ENCODE peak calls at places on chromosomes 4 and X, in six cellular contexts. One of them, this sample, is unnamed.

GRCh38 chrX:110180176-110180927 is 137.5 kb downstream of the AMMECR1 start:
- DNase-seq in MG63: peak
- DNase-seq in AG04450: peak
- DNase-seq in activated CD4-positive, CD25-positive, alpha-beta regulatory T cell treated with anti-CD3 and anti-CD28 coated beads, Interleukin-2, amount 50 U/mL, for 16 hours: no peak
- DNase-seq in H54: no peak
- DNase-seq in M059J: peak
- DNase-seq in this sample: no peak

GRCh38 chr4:150130953-150131352 is 52.7 kb downstream of the DCLK2 start:
- DNase-seq in M059J: peak
- DNase-seq in MG63: peak
- DNase-seq in activated CD4-positive, CD25-positive, alpha-beta regulatory T cell treated with anti-CD3 and anti-CD28 coated beads, Interleukin-2, amount 50 U/mL, for 16 hours: no peak
- DNase-seq in AG04450: no peak
- DNase-seq in H54: no peak
- DNase-seq in this sample: no peak

GRCh38 chr4:123856689-123857545 is 460.3 kb downstream of the SPRY1 start:
- DNase-seq in activated CD4-positive, CD25-positive, alpha-beta regulatory T cell treated with anti-CD3 and anti-CD28 coated beads, Interleukin-2, amount 50 U/mL, for 16 hours: no peak
- DNase-seq in MG63: no peak
- DNase-seq in AG04450: no peak
- DNase-seq in M059J: peak
- DNase-seq in H54: peak
- DNase-seq in this sample: no peak

GRCh38 chr4:122762520-122762919 is 30.0 kb downstream of the BBS12 start:
- DNase-seq in M059J: no peak
- DNase-seq in H54: no peak
- DNase-seq in AG04450: no peak
- DNase-seq in MG63: no peak
- DNase-seq in activated CD4-positive, CD25-positive, alpha-beta regulatory T cell treated with anti-CD3 and anti-CD28 coated beads, Interleukin-2, amount 50 U/mL, for 16 hours: no peak
- DNase-seq in this sample: no peak

GRCh38 chrX:136546369-136546768 is 14.4 kb downstream of the VGLL1 start:
- DNase-seq in MG63: no peak
- DNase-seq in AG04450: no peak
- DNase-seq in activated CD4-positive, CD25-positive, alpha-beta regulatory T cell treated with anti-CD3 and anti-CD28 coated beads, Interleukin-2, amount 50 U/mL, for 16 hours: no peak
- DNase-seq in M059J: no peak
- DNase-seq in H54: no peak
- DNase-seq in this sample: no peak

GRCh38 chrX:119605398-119605738 is 856 bp downstream of the NKRF start:
- DNase-seq in activated CD4-positive, CD25-positive, alpha-beta regulatory T cell treated with anti-CD3 and anti-CD28 coated beads, Interleukin-2, amount 50 U/mL, for 16 hours: no peak
- DNase-seq in MG63: peak
- DNase-seq in H54: no peak
- DNase-seq in AG04450: no peak
- DNase-seq in M059J: peak
- DNase-seq in this sample: no peak

GRCh38 chr4:145619639-145619996 is 433 bp downstream of the MMAA start:
- DNase-seq in activated CD4-positive, CD25-positive, alpha-beta regulatory T cell treated with anti-CD3 and anti-CD28 coated beads, Interleukin-2, amount 50 U/mL, for 16 hours: peak
- DNase-seq in M059J: peak
- DNase-seq in AG04450: no peak
- DNase-seq in MG63: peak
- DNase-seq in H54: no peak
- DNase-seq in this sample: no peak

GRCh38 chr4:1626151-1626550 is 58.0 kb downstream of the FAM53A start:
- DNase-seq in H54: no peak
- DNase-seq in MG63: no peak
- DNase-seq in M059J: no peak
- DNase-seq in AG04450: no peak
- DNase-seq in activated CD4-positive, CD25-positive, alpha-beta regulatory T cell treated with anti-CD3 and anti-CD28 coated beads, Interleukin-2, amount 50 U/mL, for 16 hours: no peak
- DNase-seq in this sample: no peak

GRCh38 chr4:89753601-89754066 is 83.3 kb downstream of the SNCA start:
- DNase-seq in activated CD4-positive, CD25-positive, alpha-beta regulatory T cell treated with anti-CD3 and anti-CD28 coated beads, Interleukin-2, amount 50 U/mL, for 16 hours: no peak
- DNase-seq in MG63: no peak
- DNase-seq in H54: no peak
- DNase-seq in AG04450: peak
- DNase-seq in M059J: peak
- DNase-seq in this sample: no peak

GRCh38 chr4:140187316-140187695 is 33.3 kb upstream of the MAML3 start:
- DNase-seq in activated CD4-positive, CD25-positive, alpha-beta regulatory T cell treated with anti-CD3 and anti-CD28 coated beads, Interleukin-2, amount 50 U/mL, for 16 hours: no peak
- DNase-seq in MG63: no peak
- DNase-seq in H54: no peak
- DNase-seq in AG04450: no peak
- DNase-seq in M059J: no peak
- DNase-seq in this sample: no peak

GRCh38 chrX:81259008-81259713 is 57.3 kb downstream of the SH3BGRL start:
- DNase-seq in activated CD4-positive, CD25-positive, alpha-beta regulatory T cell treated with anti-CD3 and anti-CD28 coated beads, Interleukin-2, amount 50 U/mL, for 16 hours: no peak
- DNase-seq in H54: no peak
- DNase-seq in MG63: no peak
- DNase-seq in AG04450: peak
- DNase-seq in M059J: peak
- DNase-seq in this sample: no peak

GRCh38 chr4:99853190-99853589 is 36.6 kb downstream of the DAPP1 start:
- DNase-seq in H54: no peak
- DNase-seq in MG63: no peak
- DNase-seq in M059J: no peak
- DNase-seq in activated CD4-positive, CD25-positive, alpha-beta regulatory T cell treated with anti-CD3 and anti-CD28 coated beads, Interleukin-2, amount 50 U/mL, for 16 hours: no peak
- DNase-seq in AG04450: no peak
- DNase-seq in this sample: no peak

GRCh38 chrX:119636419-119636818 is 30.2 kb upstream of the NKRF start:
- DNase-seq in H54: no peak
- DNase-seq in activated CD4-positive, CD25-positive, alpha-beta regulatory T cell treated with anti-CD3 and anti-CD28 coated beads, Interleukin-2, amount 50 U/mL, for 16 hours: no peak
- DNase-seq in AG04450: no peak
- DNase-seq in M059J: no peak
- DNase-seq in MG63: no peak
- DNase-seq in this sample: no peak

GRCh38 chr4:98688416-98689290 is 30.2 kb upstream of the TSPAN5 start:
- DNase-seq in MG63: peak
- DNase-seq in activated CD4-positive, CD25-positive, alpha-beta regulatory T cell treated with anti-CD3 and anti-CD28 coated beads, Interleukin-2, amount 50 U/mL, for 16 hours: no peak
- DNase-seq in H54: peak
- DNase-seq in AG04450: peak
- DNase-seq in M059J: peak
- DNase-seq in this sample: no peak

GRCh38 chrX:66017659-66018170 is 22.2 kb downstream of the VSIG4 start:
- DNase-seq in MG63: no peak
- DNase-seq in AG04450: no peak
- DNase-seq in M059J: no peak
- DNase-seq in activated CD4-positive, CD25-positive, alpha-beta regulatory T cell treated with anti-CD3 and anti-CD28 coated beads, Interleukin-2, amount 50 U/mL, for 16 hours: no peak
- DNase-seq in H54: no peak
- DNase-seq in this sample: no peak

GRCh38 chr4:56575820-56576429 is 70.3 kb downstream of the ARL9 start:
- DNase-seq in M059J: peak
- DNase-seq in activated CD4-positive, CD25-positive, alpha-beta regulatory T cell treated with anti-CD3 and anti-CD28 coated beads, Interleukin-2, amount 50 U/mL, for 16 hours: no peak
- DNase-seq in MG63: no peak
- DNase-seq in AG04450: peak
- DNase-seq in H54: no peak
- DNase-seq in this sample: no peak

GRCh38 chrX:140572724-140573123 is 67.9 kb upstream of the SOX3 start:
- DNase-seq in activated CD4-positive, CD25-positive, alpha-beta regulatory T cell treated with anti-CD3 and anti-CD28 coated beads, Interleukin-2, amount 50 U/mL, for 16 hours: no peak
- DNase-seq in AG04450: no peak
- DNase-seq in MG63: peak
- DNase-seq in M059J: peak
- DNase-seq in H54: no peak
- DNase-seq in this sample: no peak

GRCh38 chr4:76745264-76745663 is 152.7 kb downstream of the SOWAHB start:
- DNase-seq in H54: no peak
- DNase-seq in AG04450: no peak
- DNase-seq in M059J: no peak
- DNase-seq in MG63: no peak
- DNase-seq in activated CD4-positive, CD25-positive, alpha-beta regulatory T cell treated with anti-CD3 and anti-CD28 coated beads, Interleukin-2, amount 50 U/mL, for 16 hours: no peak
- DNase-seq in this sample: no peak

GRCh38 chrX:24506082-24506481 is 41.0 kb downstream of the PDK3 start:
- DNase-seq in H54: peak
- DNase-seq in activated CD4-positive, CD25-positive, alpha-beta regulatory T cell treated with anti-CD3 and anti-CD28 coated beads, Interleukin-2, amount 50 U/mL, for 16 hours: no peak
- DNase-seq in M059J: peak
- DNase-seq in MG63: peak
- DNase-seq in AG04450: no peak
- DNase-seq in this sample: no peak

GRCh38 chr4:76301068-76301774 is 5.3 kb upstream of the STBD1 start:
- DNase-seq in H54: peak
- DNase-seq in activated CD4-positive, CD25-positive, alpha-beta regulatory T cell treated with anti-CD3 and anti-CD28 coated beads, Interleukin-2, amount 50 U/mL, for 16 hours: no peak
- DNase-seq in MG63: peak
- DNase-seq in AG04450: peak
- DNase-seq in M059J: peak
- DNase-seq in this sample: no peak

GRCh38 chr4:78660559-78660958 is 109.0 kb downstream of the ANXA3 start:
- DNase-seq in H54: no peak
- DNase-seq in AG04450: no peak
- DNase-seq in M059J: no peak
- DNase-seq in MG63: no peak
- DNase-seq in activated CD4-positive, CD25-positive, alpha-beta regulatory T cell treated with anti-CD3 and anti-CD28 coated beads, Interleukin-2, amount 50 U/mL, for 16 hours: no peak
- DNase-seq in this sample: no peak

GRCh38 chr4:110306363-110306762 is 107.9 kb upstream of the ELOVL6 start:
- DNase-seq in MG63: no peak
- DNase-seq in activated CD4-positive, CD25-positive, alpha-beta regulatory T cell treated with anti-CD3 and anti-CD28 coated beads, Interleukin-2, amount 50 U/mL, for 16 hours: no peak
- DNase-seq in AG04450: no peak
- DNase-seq in M059J: no peak
- DNase-seq in H54: no peak
- DNase-seq in this sample: no peak

GRCh38 chrX:154097003-154097596 is 417 bp downstream of the MECP2 start:
- DNase-seq in H54: peak
- DNase-seq in activated CD4-positive, CD25-positive, alpha-beta regulatory T cell treated with anti-CD3 and anti-CD28 coated beads, Interleukin-2, amount 50 U/mL, for 16 hours: peak
- DNase-seq in MG63: peak
- DNase-seq in AG04450: no peak
- DNase-seq in M059J: peak
- DNase-seq in this sample: no peak

GRCh38 chr4:119394826-119395225 is 72.9 kb upstream of the FABP2 start:
- DNase-seq in M059J: no peak
- DNase-seq in H54: no peak
- DNase-seq in AG04450: no peak
- DNase-seq in activated CD4-positive, CD25-positive, alpha-beta regulatory T cell treated with anti-CD3 and anti-CD28 coated beads, Interleukin-2, amount 50 U/mL, for 16 hours: no peak
- DNase-seq in MG63: no peak
- DNase-seq in this sample: no peak

GRCh38 chr4:88006956-88007303 is 505 bp upstream of the PKD2 start:
- DNase-seq in MG63: no peak
- DNase-seq in AG04450: no peak
- DNase-seq in activated CD4-positive, CD25-positive, alpha-beta regulatory T cell treated with anti-CD3 and anti-CD28 coated beads, Interleukin-2, amount 50 U/mL, for 16 hours: no peak
- DNase-seq in H54: no peak
- DNase-seq in M059J: no peak
- DNase-seq in this sample: no peak

GRCh38 chrX:74133156-74133796 is 170.7 kb upstream of the ZCCHC13 start:
- DNase-seq in M059J: peak
- DNase-seq in AG04450: peak
- DNase-seq in MG63: no peak
- DNase-seq in H54: peak
- DNase-seq in activated CD4-positive, CD25-positive, alpha-beta regulatory T cell treated with anti-CD3 and anti-CD28 coated beads, Interleukin-2, amount 50 U/mL, for 16 hours: no peak
- DNase-seq in this sample: no peak

GRCh38 chrX:108312938-108313337 is 125.3 kb downstream of the COL4A6 start:
- DNase-seq in M059J: peak
- DNase-seq in H54: peak
- DNase-seq in activated CD4-positive, CD25-positive, alpha-beta regulatory T cell treated with anti-CD3 and anti-CD28 coated beads, Interleukin-2, amount 50 U/mL, for 16 hours: no peak
- DNase-seq in MG63: peak
- DNase-seq in AG04450: no peak
- DNase-seq in this sample: peak

GRCh38 chr4:13126976-13127910 is 356.9 kb downstream of the RAB28 start:
- DNase-seq in activated CD4-positive, CD25-positive, alpha-beta regulatory T cell treated with anti-CD3 and anti-CD28 coated beads, Interleukin-2, amount 50 U/mL, for 16 hours: no peak
- DNase-seq in AG04450: no peak
- DNase-seq in MG63: no peak
- DNase-seq in H54: no peak
- DNase-seq in M059J: no peak
- DNase-seq in this sample: no peak

GRCh38 chr4:30605616-30606015 is 114.6 kb upstream of the PCDH7 start:
- DNase-seq in H54: no peak
- DNase-seq in AG04450: no peak
- DNase-seq in activated CD4-positive, CD25-positive, alpha-beta regulatory T cell treated with anti-CD3 and anti-CD28 coated beads, Interleukin-2, amount 50 U/mL, for 16 hours: no peak
- DNase-seq in M059J: no peak
- DNase-seq in MG63: no peak
- DNase-seq in this sample: no peak

GRCh38 chr4:119721878-119722277 is 93.3 kb upstream of the PDE5A start:
- DNase-seq in AG04450: no peak
- DNase-seq in M059J: peak
- DNase-seq in activated CD4-positive, CD25-positive, alpha-beta regulatory T cell treated with anti-CD3 and anti-CD28 coated beads, Interleukin-2, amount 50 U/mL, for 16 hours: no peak
- DNase-seq in MG63: no peak
- DNase-seq in H54: no peak
- DNase-seq in this sample: no peak

GRCh38 chrX:23699636-23700194 is 32.4 kb downstream of the PRDX4 start:
- DNase-seq in H54: no peak
- DNase-seq in MG63: peak
- DNase-seq in AG04450: no peak
- DNase-seq in M059J: no peak
- DNase-seq in activated CD4-positive, CD25-positive, alpha-beta regulatory T cell treated with anti-CD3 and anti-CD28 coated beads, Interleukin-2, amount 50 U/mL, for 16 hours: no peak
- DNase-seq in this sample: no peak

GRCh38 chrX:48715066-48715465 is 18.5 kb downstream of the SUV39H1 start:
- DNase-seq in activated CD4-positive, CD25-positive, alpha-beta regulatory T cell treated with anti-CD3 and anti-CD28 coated beads, Interleukin-2, amount 50 U/mL, for 16 hours: no peak
- DNase-seq in H54: no peak
- DNase-seq in AG04450: no peak
- DNase-seq in M059J: peak
- DNase-seq in MG63: no peak
- DNase-seq in this sample: no peak

GRCh38 chr4:168942985-168943384 is 67.1 kb downstream of the CBR4 start:
- DNase-seq in H54: no peak
- DNase-seq in M059J: peak
- DNase-seq in activated CD4-positive, CD25-positive, alpha-beta regulatory T cell treated with anti-CD3 and anti-CD28 coated beads, Interleukin-2, amount 50 U/mL, for 16 hours: no peak
- DNase-seq in MG63: no peak
- DNase-seq in AG04450: no peak
- DNase-seq in this sample: no peak

GRCh38 chr4:59518005-59518823 is 1681.9 kb upstream of the ADGRL3 start:
- DNase-seq in MG63: no peak
- DNase-seq in AG04450: no peak
- DNase-seq in M059J: no peak
- DNase-seq in activated CD4-positive, CD25-positive, alpha-beta regulatory T cell treated with anti-CD3 and anti-CD28 coated beads, Interleukin-2, amount 50 U/mL, for 16 hours: no peak
- DNase-seq in H54: no peak
- DNase-seq in this sample: no peak

GRCh38 chr4:656651-657337 is 17.3 kb downstream of the ATP5ME start:
- DNase-seq in MG63: no peak
- DNase-seq in H54: no peak
- DNase-seq in AG04450: no peak
- DNase-seq in M059J: no peak
- DNase-seq in activated CD4-positive, CD25-positive, alpha-beta regulatory T cell treated with anti-CD3 and anti-CD28 coated beads, Interleukin-2, amount 50 U/mL, for 16 hours: no peak
- DNase-seq in this sample: no peak

GRCh38 chrX:38102240-38102639 is 95.9 kb downstream of the SYTL5 start:
- DNase-seq in activated CD4-positive, CD25-positive, alpha-beta regulatory T cell treated with anti-CD3 and anti-CD28 coated beads, Interleukin-2, amount 50 U/mL, for 16 hours: no peak
- DNase-seq in H54: no peak
- DNase-seq in AG04450: no peak
- DNase-seq in MG63: no peak
- DNase-seq in M059J: no peak
- DNase-seq in this sample: no peak

GRCh38 chr4:74308215-74308614 is at the start of gene EPGN:
- DNase-seq in activated CD4-positive, CD25-positive, alpha-beta regulatory T cell treated with anti-CD3 and anti-CD28 coated beads, Interleukin-2, amount 50 U/mL, for 16 hours: no peak
- DNase-seq in AG04450: no peak
- DNase-seq in M059J: no peak
- DNase-seq in MG63: no peak
- DNase-seq in H54: no peak
- DNase-seq in this sample: no peak

GRCh38 chrX:151902813-151903591 is 9.7 kb upstream of the MAGEA4 start:
- DNase-seq in M059J: peak
- DNase-seq in activated CD4-positive, CD25-positive, alpha-beta regulatory T cell treated with anti-CD3 and anti-CD28 coated beads, Interleukin-2, amount 50 U/mL, for 16 hours: no peak
- DNase-seq in H54: peak
- DNase-seq in AG04450: peak
- DNase-seq in MG63: peak
- DNase-seq in this sample: peak

GRCh38 chr4:121597346-121597934 is 99.3 kb downstream of the ANXA5 start:
- DNase-seq in H54: no peak
- DNase-seq in M059J: peak
- DNase-seq in activated CD4-positive, CD25-positive, alpha-beta regulatory T cell treated with anti-CD3 and anti-CD28 coated beads, Interleukin-2, amount 50 U/mL, for 16 hours: no peak
- DNase-seq in MG63: no peak
- DNase-seq in AG04450: no peak
- DNase-seq in this sample: no peak

This sample was measured in GOT3.